ENCODE peak calls at places on chromosome 13, in nine cellular contexts. V, O, M, X, R, N, I, T and L are unnamed samples. For H3K9me3, the result is how much of the 10 kb centered on the place peaks cover.

GRCh38 chr13:25908390-25908789 is 143.4 kb downstream of the SHISA2 start:
- DNase-seq in R (no peak), M (no peak), V (no peak), I (no peak), X (no peak), T (no peak), N (no peak), O (no peak), L (no peak)

GRCh38 chr13:101190337-101190736 is 226.0 kb downstream of the NALCN start:
- DNase-seq in M (no peak), R (peak), N (no peak), V (no peak), O (no peak), T (no peak), I (no peak), X (no peak), L (no peak)

GRCh38 chr13:73056054-73056962 is 2.5 kb upstream of the KLF5 start:
- DNase-seq in N (no peak), X (no peak), T (no peak), O (no peak), R (peak), V (no peak), I (no peak), M (peak), L (no peak)

GRCh38 chr13:35475131-35475959 is 1.1 kb downstream of the MAB21L1 start:
- DNase-seq in I (peak), V (no peak), O (peak), M (peak), T (no peak), R (peak), X (no peak), N (no peak), L (no peak)

GRCh38 chr13:93966267-93966936 is 513.1 kb downstream of the DCT start:
- DNase-seq in N (no peak), I (no peak), O (no peak), T (no peak), V (no peak), X (no peak), R (no peak), M (no peak), L (no peak)

GRCh38 chr13:75368167-75368566 is 113.8 kb downstream of the TBC1D4 start:
- DNase-seq in N (no peak), O (no peak), T (peak), I (no peak), V (peak), R (peak), M (no peak), X (no peak), L (peak)

GRCh38 chr13:50745542-50745941 is 98.0 kb downstream of the DLEU7 start:
- DNase-seq in V (no peak), T (no peak), I (no peak), X (no peak), R (no peak), N (no peak), O (no peak), M (no peak), L (no peak)

GRCh38 chr13:100098445-100099116 is 9.7 kb downstream of the PCCA start:
- DNase-seq in O (no peak), T (no peak), N (no peak), M (no peak), I (no peak), R (peak), V (no peak), X (no peak), L (no peak)

GRCh38 chr13:52010890-52011689 is at the start of gene ATP7B:
- DNase-seq in M (peak), O (peak), V (no peak), N (peak), X (no peak), T (no peak), I (no peak), R (peak), L (no peak)

GRCh38 chr13:27678306-27679040 is 56.8 kb downstream of the POLR1D start:
- DNase-seq in I (peak), R (no peak), N (no peak), X (no peak), T (no peak), V (no peak), O (no peak), M (no peak), L (no peak)

GRCh38 chr13:28320884-28321574 is 173.9 kb downstream of the FLT1 start:
- DNase-seq in I (no peak), O (no peak), V (peak), T (no peak), M (no peak), X (no peak), R (no peak), N (no peak), L (no peak)

GRCh38 chr13:44022196-44022595 is 142.5 kb downstream of the LACC1 start:
- DNase-seq in M (no peak), O (no peak), V (no peak), I (no peak), T (no peak), X (no peak), R (peak), N (no peak), L (no peak)

GRCh38 chr13:19062801-19063200 is 118.8 kb downstream of the TUBA3C start:
- DNase-seq in I (no peak), X (no peak), R (no peak), M (no peak), T (no peak), N (no peak), O (no peak), V (no peak), L (no peak)
- H3K9me3 ChIP-seq in I (under half), X (under half), R (under half), M (under half), T (under half), N (under half), O (under half), V (half or more), L (under half)

DNA sequence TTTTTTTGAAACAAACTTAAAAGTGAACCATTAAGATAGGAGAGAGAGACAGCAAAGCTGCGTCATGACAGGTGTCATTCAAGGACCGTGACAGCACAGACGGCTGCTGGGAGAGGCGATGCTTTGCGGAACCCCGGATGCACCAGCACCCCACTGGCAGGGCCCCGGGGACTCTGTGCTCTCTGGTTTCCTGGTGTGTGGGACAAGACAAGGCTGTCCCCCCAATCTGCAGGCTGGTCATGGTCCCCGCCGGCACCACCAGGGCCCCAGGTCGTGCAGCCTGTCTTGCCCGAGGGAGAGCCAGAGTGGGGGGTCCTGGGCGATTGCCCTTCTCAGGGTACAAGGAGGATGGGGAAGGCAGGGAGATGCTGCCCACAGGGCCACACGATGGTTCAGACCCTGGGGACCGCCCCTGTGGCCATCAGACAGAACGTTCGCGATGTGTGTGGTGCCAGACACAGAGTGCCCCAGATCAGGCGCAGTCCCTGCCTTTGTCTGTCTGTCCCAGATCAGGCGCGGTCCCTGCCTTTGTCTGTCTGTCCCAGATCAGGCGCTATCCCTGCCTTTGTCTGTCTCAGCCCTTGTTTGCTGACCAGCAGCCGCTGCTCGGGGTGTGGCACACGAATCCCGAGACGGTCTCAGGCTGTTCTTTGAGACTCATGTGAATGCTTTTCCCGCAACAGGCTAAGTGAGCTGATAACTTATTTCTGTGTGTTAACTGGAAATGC is 36.1 kb downstream of the ADPRHL1 start:
- DNase-seq in I (no peak), N (no peak), T (no peak), M (no peak), V (no peak), O (no peak), R (no peak), X (no peak), L (no peak)
- H3K27ac ChIP-seq in I (no peak), N (no peak), T (no peak), M (no peak), V (no peak), O (no peak), R (peak), X (no peak), L (no peak)

DNA sequence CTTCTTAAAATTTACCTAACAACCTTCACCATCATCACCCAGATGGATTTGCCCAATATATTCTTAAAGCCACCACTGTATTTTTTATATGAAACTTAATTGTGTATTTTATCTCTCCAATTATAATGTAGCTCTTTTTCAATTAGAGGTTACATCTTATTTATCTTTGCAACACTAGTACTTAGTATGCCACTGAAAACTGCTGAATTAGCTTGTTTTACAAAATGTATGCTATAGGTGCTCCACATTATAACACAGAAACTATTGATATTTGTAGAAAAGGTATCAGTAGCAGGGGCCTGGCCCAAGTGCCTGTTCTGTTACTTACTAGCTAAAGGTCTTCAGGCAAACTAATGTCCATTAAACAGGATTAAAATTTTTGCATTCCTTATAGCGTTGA is 35.8 kb upstream of the PCDH17 start:
- DNase-seq in O (no peak), M (no peak), N (no peak), T (no peak), I (no peak), X (no peak), V (no peak), R (no peak), L (no peak)
- H3K9me3 ChIP-seq in O (under half), M (under half), N (under half), T (under half), I (under half), X (under half), V (under half), R (under half), L (under half)

GRCh38 chr13:40149611-40150283 is 494.3 kb downstream of the COG6 start:
- DNase-seq in R (peak), O (no peak), M (peak), N (no peak), T (peak), I (no peak), X (no peak), V (peak), L (peak)
- H3K27ac ChIP-seq in R (no peak), O (no peak), M (peak), N (no peak), T (peak), I (peak), X (peak), V (peak), L (peak)